ENCODE peak calls at places on chromosomes 3 and 15, in six cellular contexts. K is lower lobe of right lung; D is GM23338; B is CD8-positive, alpha-beta T cell; F is AG10803; H is brain microvascular endothelial cell. Y is an unnamed sample.

GRCh38 chr15:47196057-47196456 is 521.2 kb upstream of the SEMA6D start:
- DNase-seq in K (peak), D (peak), B (peak), F (peak), H (peak), Y (peak)

GRCh38 chr3:165920984-165921383 is 83.8 kb upstream of the BCHE start:
- DNase-seq in K (no peak), D (no peak), B (no peak), F (no peak), H (no peak), Y (no peak)

GRCh38 chr3:127203024-127203423 is 10.1 kb downstream of the PRR23E start:
- DNase-seq in K (no peak), D (no peak), B (no peak), F (no peak), H (no peak), Y (no peak)

GRCh38 chr3:127804141-127804540 is 18.2 kb downstream of the MGLL start:
- DNase-seq in K (no peak), D (no peak), B (no peak), F (no peak), H (no peak), Y (no peak)

GRCh38 chr15:60408438-60409105 is 10.8 kb upstream of the ANXA2 start:
- DNase-seq in K (no peak), D (no peak), B (no peak), F (peak), H (no peak), Y (peak)

GRCh38 chr3:177199206-177199765 is 2.0 kb upstream of the TBL1XR1 start:
- DNase-seq in K (no peak), D (no peak), B (no peak), F (no peak), H (no peak), Y (no peak)

GRCh38 chr3:52570076-52570475 is 33.7 kb downstream of the UQCC5 start:
- DNase-seq in K (no peak), D (no peak), B (no peak), F (peak), H (peak), Y (peak)

GRCh38 chr3:181363231-181363630 is 348.5 kb upstream of the SOX2 start:
- DNase-seq in K (no peak), D (no peak), B (no peak), F (no peak), H (no peak), Y (no peak)

GRCh38 chr3:18778094-18778493 is 353.0 kb upstream of the SATB1 start:
- DNase-seq in K (no peak), D (no peak), B (no peak), F (no peak), H (no peak), Y (no peak)

GRCh38 chr15:60905587-60905986 is 323.5 kb downstream of the RORA start:
- DNase-seq in K (no peak), D (peak), B (peak), F (no peak), H (no peak), Y (no peak)

GRCh38 chr15:60223161-60223560 is 174.6 kb downstream of the ANXA2 start:
- DNase-seq in K (no peak), D (no peak), B (no peak), F (no peak), H (no peak), Y (no peak)

GRCh38 chr3:3600665-3601340 is 198.4 kb upstream of the LRRN1 start:
- DNase-seq in K (no peak), D (no peak), B (no peak), F (no peak), H (no peak), Y (no peak)

GRCh38 chr3:68017069-68017468 is 362.7 kb upstream of the SUCLG2 start:
- DNase-seq in K (no peak), D (peak), B (no peak), F (no peak), H (no peak), Y (no peak)

GRCh38 chr3:185825639-185826481 is 1.0 kb upstream of the IGF2BP2 start:
- DNase-seq in K (peak), D (peak), B (no peak), F (peak), H (no peak), Y (peak)

GRCh38 chr15:33729648-33730047 is 238.6 kb upstream of the CHRM5 start:
- DNase-seq in K (no peak), D (peak), B (no peak), F (no peak), H (no peak), Y (peak)

GRCh38 chr15:25862469-25863066 is 559 bp downstream of the ATP10A start:
- DNase-seq in K (peak), D (peak), B (peak), F (peak), H (no peak), Y (no peak)

GRCh38 chr3:118075873-118076272 is 958.8 kb downstream of the IGSF11 start:
- DNase-seq in K (no peak), D (no peak), B (no peak), F (no peak), H (no peak), Y (no peak)

GRCh38 chr3:162295323-162295983 is 798.8 kb downstream of the OTOL1 start:
- DNase-seq in K (no peak), D (peak), B (no peak), F (peak), H (peak), Y (peak)

GRCh38 chr3:52277071-52277964 is 1.1 kb downstream of the WDR82 start:
- DNase-seq in K (peak), D (peak), B (peak), F (peak), H (peak), Y (peak)

GRCh38 chr3:169847896-169848295 is 21.8 kb downstream of the LRRC31 start:
- DNase-seq in K (no peak), D (no peak), B (no peak), F (no peak), H (no peak), Y (no peak)

GRCh38 chr3:46874430-46874829 is 3.1 kb upstream of the PTH1R start:
- DNase-seq in K (no peak), D (no peak), B (no peak), F (no peak), H (no peak), Y (no peak)

GRCh38 chr15:96340611-96341464 is 10.3 kb downstream of the NR2F2 start:
- DNase-seq in K (peak), D (peak), B (no peak), F (peak), H (peak), Y (peak)

GRCh38 chr15:35545825-35546580 is at the start of gene DPH6:
- DNase-seq in K (peak), D (peak), B (peak), F (peak), H (peak), Y (peak)

GRCh38 chr15:86001200-86001599 is 78.5 kb upstream of the AGBL1 start:
- DNase-seq in K (no peak), D (no peak), B (no peak), F (peak), H (no peak), Y (no peak)

GRCh38 chr3:48297111-48297810 is 36.2 kb downstream of the SPINK8 start:
- DNase-seq in K (peak), D (no peak), B (no peak), F (no peak), H (no peak), Y (no peak)
- H3K4me3 ChIP-seq in K (no peak), D (no peak), B (no peak), F (no peak), H (no peak), Y (no peak)

DNA sequence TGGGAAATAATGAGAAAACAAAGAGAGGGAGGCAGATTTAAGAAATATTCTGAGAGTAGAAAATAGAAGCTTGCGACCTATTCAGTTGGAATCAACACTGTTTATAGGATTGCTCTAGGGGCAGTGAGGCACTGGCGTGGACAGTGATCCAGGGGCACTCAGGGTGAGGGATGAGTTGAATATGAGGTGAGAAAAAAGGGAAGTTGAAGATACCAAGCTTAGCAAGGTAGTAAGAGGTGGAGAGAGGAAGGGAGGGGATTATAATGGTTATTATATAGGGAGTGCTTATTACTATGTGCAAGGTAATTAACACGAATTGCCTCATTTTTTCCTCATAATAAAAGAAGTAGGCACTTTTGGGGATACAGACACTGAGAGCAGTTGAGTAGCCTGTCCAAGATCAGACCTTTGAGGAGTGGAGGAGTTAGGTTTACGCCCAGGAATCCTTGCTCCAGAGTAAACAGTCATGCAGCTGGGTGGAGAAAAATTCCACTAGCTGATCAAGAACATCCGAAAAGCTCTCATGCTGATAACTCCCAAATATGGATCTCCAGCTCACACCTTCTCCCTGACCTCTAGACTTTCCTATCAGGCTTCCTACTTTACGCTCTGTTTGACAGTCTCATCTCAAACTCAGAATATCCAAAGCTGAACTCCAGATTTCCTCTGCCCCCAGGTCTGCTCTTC is 53.2 kb downstream of the ST6GAL1 start:
- DNase-seq in K (no peak), D (no peak), B (no peak), F (no peak), H (no peak), Y (no peak)
- TF ChIP-seq CTCF in K (no peak), D (no peak), B (no peak), F (no peak), H (no peak), Y (no peak)

GRCh38 chr3:149970716-149971402 is at the start of gene PFN2:
- DNase-seq in K (peak), D (no peak), B (peak), F (peak), H (peak), Y (peak)
- H3K4me3 ChIP-seq in K (peak), D (peak), B (peak), F (peak), H (peak), Y (peak)

DNA sequence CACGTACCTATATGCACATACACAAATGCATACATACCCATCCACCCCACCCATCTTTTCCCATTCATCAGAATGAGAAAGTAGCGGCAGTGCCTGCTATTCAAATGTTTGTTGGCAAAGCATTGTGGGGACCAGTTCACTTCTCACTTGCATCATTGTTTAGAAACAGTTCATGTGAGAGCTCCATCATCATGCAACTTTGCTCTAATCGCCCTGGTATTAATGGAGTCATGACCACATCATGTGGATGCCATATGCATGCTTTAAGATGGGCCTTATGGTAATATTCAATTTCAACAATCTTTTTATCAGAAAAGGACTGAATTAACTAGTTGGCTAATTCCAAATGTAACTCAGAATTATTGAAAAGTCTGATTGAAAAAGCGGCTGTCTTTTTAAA is 80.5 kb downstream of the LRTM1 start:
- DNase-seq in K (no peak), D (no peak), B (no peak), F (peak), H (no peak), Y (no peak)
- TF ChIP-seq CTCF in K (no peak), D (no peak), B (no peak), F (no peak), H (no peak), Y (no peak)

DNA sequence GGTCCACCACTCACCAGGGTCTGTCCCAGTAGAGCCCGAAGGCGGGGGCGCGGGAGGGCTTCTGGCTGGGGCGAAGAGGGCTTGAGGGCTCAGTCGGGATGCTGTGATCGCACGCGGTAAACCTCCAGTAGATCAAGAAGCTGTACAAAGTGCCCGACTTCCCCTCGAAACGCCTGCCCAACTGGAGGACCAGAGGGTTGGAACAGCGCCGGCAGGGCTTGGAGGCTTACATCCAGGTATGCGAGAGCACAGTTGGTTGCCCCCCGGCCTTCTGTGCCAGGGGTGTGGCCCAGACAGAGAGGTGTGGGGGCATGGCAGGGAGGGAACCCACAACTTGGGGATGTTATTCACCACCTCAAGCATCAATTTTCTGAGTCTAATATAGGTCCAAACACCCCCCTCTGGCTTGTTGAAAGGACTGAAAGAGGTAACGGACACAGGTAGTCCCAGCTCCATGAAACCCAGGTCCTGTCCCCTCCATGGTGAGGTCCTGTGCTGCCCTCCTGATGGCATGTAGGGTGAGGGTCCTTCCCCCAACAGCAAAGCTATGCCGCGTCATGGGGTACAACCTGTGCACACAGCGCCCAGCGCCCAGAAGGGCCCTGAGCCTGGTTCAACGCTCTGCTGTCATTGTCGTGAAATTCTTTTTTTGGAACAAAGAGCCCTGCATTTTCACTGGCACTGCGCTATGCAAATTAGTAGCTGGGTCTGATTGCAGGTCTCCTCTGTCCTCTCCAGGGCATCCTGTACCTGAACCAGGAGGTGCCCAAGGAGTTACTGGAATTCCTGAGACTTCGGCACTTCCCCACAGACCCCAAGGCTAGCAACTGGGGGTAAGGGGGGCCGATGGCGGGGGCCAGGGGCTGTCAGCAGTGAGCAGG is 1.2 kb downstream of the SNX22 start:
- DNase-seq in K (peak), D (peak), B (no peak), F (no peak), H (no peak), Y (no peak)
- H3K4me3 ChIP-seq in K (peak), D (peak), B (peak), F (no peak), H (peak), Y (no peak)

DNA sequence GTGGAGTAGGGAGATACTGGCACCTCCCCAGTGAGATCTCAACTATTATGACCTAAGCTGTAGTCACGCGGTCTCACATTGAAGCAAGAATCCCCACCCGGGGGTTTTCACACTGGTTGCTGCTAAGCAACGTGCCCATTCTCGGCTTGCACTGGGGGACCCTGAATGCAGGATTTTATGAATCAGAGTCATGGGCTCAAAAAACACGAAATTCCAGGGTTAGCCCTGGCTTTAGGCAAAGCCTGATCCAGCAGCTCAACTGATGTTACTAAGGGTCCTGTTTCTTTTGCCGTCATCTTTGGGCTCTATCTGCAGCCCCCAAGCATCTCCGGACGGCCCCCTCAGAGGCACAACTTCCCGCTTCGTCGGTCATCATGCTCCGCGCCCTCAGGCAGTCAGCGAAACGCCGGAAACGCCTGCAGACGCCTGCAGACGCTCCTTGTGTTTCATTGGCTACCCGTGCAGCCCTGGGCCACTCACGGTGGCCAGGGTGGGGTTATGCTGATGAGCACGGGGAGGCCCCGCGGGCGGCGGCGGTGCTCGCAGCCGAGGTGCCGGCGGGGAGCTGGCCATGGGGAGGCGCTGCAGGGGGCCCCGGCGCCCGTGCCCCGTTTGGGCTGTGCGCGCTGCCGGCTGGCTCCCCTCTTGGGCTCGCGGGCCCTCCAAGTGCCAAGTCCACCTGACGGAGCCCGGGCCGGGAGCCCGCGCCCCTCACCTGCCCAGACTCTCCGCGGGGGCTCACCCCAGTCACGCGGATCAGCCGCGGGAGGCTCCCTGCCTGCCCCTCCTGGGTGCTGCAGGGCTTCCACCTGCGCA is 25.8 kb downstream of the EFCC1 start:
- DNase-seq in K (peak), D (peak), B (peak), F (peak), H (peak), Y (peak)
- TF ChIP-seq CTCF in K (peak), D (peak), B (peak), F (no peak), H (peak), Y (no peak)

DNA sequence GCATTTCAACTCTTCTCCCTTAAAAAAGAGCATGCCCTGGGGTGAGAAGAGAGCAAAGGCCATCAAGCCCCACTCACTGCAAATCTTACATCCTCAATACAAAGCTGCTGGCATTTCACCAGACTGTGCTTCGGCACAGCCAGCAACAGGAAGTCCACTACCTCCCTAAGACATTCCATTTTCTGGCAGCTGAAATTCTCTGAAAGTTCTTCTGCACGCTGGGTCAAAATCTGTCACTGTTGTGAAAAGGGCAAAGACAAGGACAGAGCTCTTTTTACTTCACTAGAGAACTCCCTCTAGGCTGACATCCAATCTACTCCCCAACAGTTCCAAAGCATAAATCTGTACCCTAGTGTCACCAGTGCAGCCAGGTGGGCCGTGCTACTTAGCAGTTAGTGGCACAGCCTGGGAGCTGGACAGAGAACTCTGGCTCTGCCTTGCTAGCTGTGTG is 6.3 kb downstream of the MTMR10 start:
- DNase-seq in K (no peak), D (no peak), B (no peak), F (peak), H (no peak), Y (peak)
- H3K4me3 ChIP-seq in K (peak), D (no peak), B (no peak), F (no peak), H (no peak), Y (no peak)

GRCh38 chr3:45509038-45509767 is 85.3 kb upstream of the LIMD1 start:
- DNase-seq in K (no peak), D (peak), B (no peak), F (peak), H (peak), Y (peak)

GRCh38 chr3:45508659-45509037 is 85.9 kb upstream of the LIMD1 start:
- DNase-seq in K (no peak), D (no peak), B (no peak), F (no peak), H (no peak), Y (no peak)

GRCh38 chr3:45506751-45507391 is 87.7 kb upstream of the LIMD1 start:
- DNase-seq in K (no peak), D (no peak), B (no peak), F (no peak), H (no peak), Y (no peak)

GRCh38 chr3:45506084-45506483 is 88.5 kb upstream of the LIMD1 start:
- DNase-seq in K (no peak), D (no peak), B (no peak), F (no peak), H (no peak), Y (no peak)

DNA sequence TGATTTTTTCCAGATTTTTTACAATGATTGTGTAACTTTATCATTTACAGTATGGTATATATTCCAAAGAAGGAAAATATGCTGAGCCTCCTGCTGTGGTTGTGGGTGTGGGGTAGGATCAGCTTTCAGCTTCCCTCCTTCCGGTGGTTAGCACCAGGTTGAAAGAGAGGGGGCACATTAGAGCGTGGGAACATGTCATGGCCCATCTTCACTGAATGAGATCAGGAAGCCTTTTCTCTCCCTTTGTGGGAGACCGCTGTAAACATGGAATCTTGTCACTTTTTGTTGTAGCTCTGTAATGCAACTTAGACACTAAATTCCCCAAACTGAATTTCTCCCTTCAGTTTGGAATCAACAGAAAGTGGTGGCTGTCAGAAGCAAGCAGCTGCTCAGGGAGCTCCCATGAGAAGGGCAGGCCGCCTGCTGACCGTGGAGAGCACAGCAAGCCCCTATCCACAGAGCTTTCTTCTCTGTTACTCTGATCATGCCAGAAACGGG is 86.7 kb upstream of the LIMD1 start:
- DNase-seq in K (no peak), D (peak), B (no peak), F (no peak), H (peak), Y (peak)
- TF ChIP-seq CTCF in K (peak), D (peak), B (no peak), F (peak), H (peak), Y (peak)

Y was measured in foreskin fibroblast.